ENCODE peak calls at places on chromosome 18, in eight cellular contexts. D is nephron progenitor cell; H is heart right ventricle; S is AG09309; E is HS-27A; V is stimulated activated CD8-positive, alpha-beta memory T cell treated with anti-CD3 and anti-CD28 coated beads, Interleukin-15, amount 100 ng/mL, for 1 hour; L is hippocampal formation; U is NCI-H2029. G is an unnamed sample.

GRCh38 chr18:3485153-3486149 is 35.5 kb downstream of the TGIF1 start:
- DNase-seq in L (no peak), D (no peak), E (no peak), S (no peak), V (no peak), H (no peak), U (no peak), G (no peak)

GRCh38 chr18:59085797-59086196 is 53.9 kb upstream of the SEC11C start:
- DNase-seq in U (no peak), V (no peak), S (peak; percentile 16), E (no peak), D (no peak), L (no peak), H (no peak), G (peak; percentile 53)

GRCh38 chr18:57585846-57586242 is 658 bp downstream of the FECH start:
- DNase-seq in V (no peak), E (no peak), S (no peak), D (no peak), U (no peak), L (no peak), H (no peak), G (no peak)

GRCh38 chr18:36379426-36379984 is 82.0 kb downstream of the FHOD3 start:
- DNase-seq in D (no peak), V (no peak), E (no peak), H (no peak), U (no peak), L (no peak), S (no peak), G (no peak)

GRCh38 chr18:78967692-78968091 is 11.9 kb upstream of the SALL3 start:
- DNase-seq in U (no peak), E (no peak), H (no peak), D (no peak), S (no peak), L (no peak), V (no peak), G (no peak)

GRCh38 chr18:55243255-55243654 is 284.0 kb upstream of the CCDC68 start:
- DNase-seq in S (no peak), L (no peak), D (no peak), V (no peak), U (no peak), E (no peak), H (no peak), G (no peak)

GRCh38 chr18:42069036-42069435 is 114.0 kb downstream of the PIK3C3 start:
- DNase-seq in D (no peak), V (no peak), H (no peak), U (no peak), E (no peak), L (no peak), S (no peak), G (no peak)

GRCh38 chr18:27860011-27860410 is 316.9 kb downstream of the CDH2 start:
- DNase-seq in U (no peak), S (no peak), D (no peak), E (no peak), V (no peak), H (no peak), L (no peak), G (peak; percentile 22)

GRCh38 chr18:65938592-65939372 is 188.0 kb downstream of the CDH7 start:
- DNase-seq in D (peak; percentile 9), L (no peak), U (peak; percentile 4), V (no peak), S (no peak), H (no peak), E (no peak), G (peak; percentile 16)

GRCh38 chr18:54222922-54223567 is 1.4 kb downstream of the MBD2 start:
- DNase-seq in E (no peak), H (no peak), V (no peak), U (no peak), S (no peak), D (no peak), L (no peak), G (no peak)

GRCh38 chr18:50284226-50284885 is 3.0 kb upstream of the MBD1 start:
- DNase-seq in L (no peak), E (no peak), S (no peak), D (no peak), H (no peak), V (no peak), U (no peak), G (peak; percentile 80)

GRCh38 chr18:76874643-76875389 is 52.5 kb downstream of the ZNF236 start:
- DNase-seq in E (no peak), H (no peak), S (no peak), V (no peak), D (no peak), L (no peak), U (no peak), G (no peak)

GRCh38 chr18:50786851-50787250 is 33.0 kb downstream of the MRO start:
- DNase-seq in V (no peak), D (no peak), H (no peak), U (no peak), E (no peak), L (no peak), S (no peak), G (peak; percentile 2)

GRCh38 chr18:48335829-48336228 is 73.4 kb downstream of the ZBTB7C start:
- DNase-seq in S (no peak), H (no peak), V (no peak), L (no peak), U (no peak), E (no peak), D (no peak), G (no peak)

GRCh38 chr18:49520661-49521145 is 33.7 kb upstream of the C18orf32 start:
- DNase-seq in L (no peak), H (no peak), E (no peak), S (peak; percentile 1), D (no peak), V (no peak), U (peak; percentile 18), G (peak; percentile 51)

GRCh38 chr18:10518595-10519273 is 7.1 kb upstream of the NAPG start:
- DNase-seq in V (no peak), E (no peak), D (peak; percentile 29), L (peak; percentile 87), S (no peak), U (no peak), H (peak; percentile 43), G (peak; percentile 51)

GRCh38 chr18:31610841-31611240 is 19.2 kb downstream of the TTR start:
- DNase-seq in L (no peak), S (no peak), D (peak; percentile 39), E (no peak), U (no peak), H (no peak), V (no peak), G (peak; percentile 12)

GRCh38 chr18:75253784-75254183 is 43.2 kb downstream of the TSHZ1 start:
- DNase-seq in V (no peak), U (no peak), S (no peak), E (no peak), D (no peak), L (no peak), H (no peak), G (no peak)

GRCh38 chr18:36322734-36323133 is 25.2 kb downstream of the FHOD3 start:
- DNase-seq in L (no peak), D (no peak), V (no peak), S (no peak), E (no peak), H (no peak), U (no peak), G (no peak)

GRCh38 chr18:43046324-43046723 is 69.2 kb downstream of the RIT2 start:
- DNase-seq in S (no peak), H (no peak), E (no peak), U (no peak), V (no peak), L (no peak), D (no peak), G (no peak)

GRCh38 chr18:52288403-52289004 is 51.5 kb upstream of the DCC start:
- DNase-seq in L (no peak), H (peak; percentile 10), U (no peak), E (no peak), V (no peak), S (no peak), D (peak; percentile 62), G (no peak)

GRCh38 chr18:11511434-11512095 is 97.8 kb upstream of the SLC35G4 start:
- DNase-seq in D (no peak), E (no peak), U (no peak), L (no peak), S (no peak), H (no peak), V (no peak), G (no peak)

GRCh38 chr18:4781873-4782272 is 326.8 kb upstream of the DLGAP1 start:
- DNase-seq in D (no peak), H (no peak), U (no peak), L (no peak), V (no peak), E (no peak), S (no peak), G (no peak)

GRCh38 chr18:59623456-59624383 is 73.5 kb downstream of the CCBE1 start:
- DNase-seq in V (no peak), S (no peak), D (no peak), U (no peak), H (no peak), E (no peak), L (no peak), G (peak; percentile 81)

GRCh38 chr18:35714539-35714938 is 133.0 kb downstream of the GALNT1 start:
- DNase-seq in E (no peak), D (no peak), L (no peak), V (no peak), H (no peak), U (no peak), S (no peak), G (no peak)